ENCODE peak calls at places on chromosome 1, in five cellular contexts. Z, P, H, W and Y are unnamed samples.

GRCh38 chr1:236907205-236907604 is 97.0 kb downstream of the MT1HL1 start:
- DNase-seq in H (no peak), P (no peak), W (no peak), Z (no peak), Y (no peak)

GRCh38 chr1:10675813-10676212 is 120.6 kb downstream of the CASZ1 start:
- DNase-seq in W (no peak), H (no peak), P (no peak), Z (no peak), Y (no peak)

GRCh38 chr1:226002667-226003501 is 3.7 kb upstream of the SDE2 start:
- DNase-seq in W (no peak), Z (peak; percentile 31), H (peak; percentile 82), P (peak; percentile 75), Y (peak; percentile 23)

GRCh38 chr1:167922023-167922422 is 8.1 kb upstream of the ADCY10 start:
- DNase-seq in H (peak; percentile 49), Z (no peak), P (no peak), W (no peak), Y (peak; percentile 30)

GRCh38 chr1:232381676-232382075 is 248.3 kb downstream of the SIPA1L2 start:
- DNase-seq in H (no peak), P (no peak), Z (no peak), W (no peak), Y (no peak)

GRCh38 chr1:176559474-176560390 is 96.8 kb downstream of the PAPPA2 start:
- DNase-seq in P (no peak), W (no peak), Z (no peak), H (peak; percentile 69), Y (peak; percentile 59)

GRCh38 chr1:195851016-195851591 is 757.1 kb downstream of the KCNT2 start:
- DNase-seq in W (no peak), H (no peak), Z (no peak), P (no peak), Y (no peak)

GRCh38 chr1:11501491-11501897 is 22.5 kb downstream of the DISP3 start:
- DNase-seq in W (no peak), P (peak; percentile 56), Z (no peak), H (no peak), Y (no peak)

GRCh38 chr1:86776108-86776507 is 71.7 kb downstream of the SH3GLB1 start:
- DNase-seq in H (no peak), Z (no peak), P (no peak), W (no peak), Y (no peak)

GRCh38 chr1:53295746-53296722 is 31.8 kb downstream of the LRP8 start:
- DNase-seq in H (no peak), P (no peak), Z (no peak), W (no peak), Y (no peak)

GRCh38 chr1:84272401-84272800 is 29.1 kb upstream of the SAMD13 start:
- DNase-seq in Z (no peak), P (no peak), H (no peak), W (no peak), Y (no peak)

GRCh38 chr1:7454052-7454815 is 316.9 kb upstream of the VAMP3 start:
- DNase-seq in Z (no peak), H (peak; percentile 16), W (no peak), P (no peak), Y (no peak)

GRCh38 chr1:115233598-115233997 is 104.5 kb downstream of the NGF start:
- DNase-seq in H (no peak), P (no peak), Z (no peak), W (no peak), Y (no peak)

GRCh38 chr1:24415910-24416665 is 486 bp downstream of the NIPAL3 start:
- DNase-seq in Z (no peak), W (no peak), P (no peak), H (no peak), Y (peak; percentile 26)

GRCh38 chr1:226786550-226786949 is 47.5 kb upstream of the ITPKB start:
- DNase-seq in H (no peak), W (no peak), Z (peak; percentile 70), P (no peak), Y (no peak)

GRCh38 chr1:27634982-27635362 is at the start of gene FGR:
- DNase-seq in H (no peak), W (no peak), P (no peak), Z (no peak), Y (no peak)

GRCh38 chr1:151238467-151238739 is 16.1 kb upstream of the PSMD4 start:
- DNase-seq in Z (no peak), P (no peak), W (no peak), H (peak; percentile 89), Y (peak; percentile 84)

GRCh38 chr1:109266965-109267364 is 16.0 kb downstream of the PSRC1 start:
- DNase-seq in P (peak; percentile 34), Z (no peak), W (no peak), H (peak; percentile 63), Y (peak; percentile 84)

GRCh38 chr1:169103443-169103842 is 3.0 kb upstream of the ATP1B1 start:
- DNase-seq in P (no peak), H (no peak), Z (no peak), W (no peak), Y (no peak)

GRCh38 chr1:96771847-96772246 is 50.3 kb downstream of the PTBP2 start:
- DNase-seq in H (no peak), P (no peak), Z (no peak), W (no peak), Y (no peak)

GRCh38 chr1:160204526-160205241 is 500 bp upstream of the PEA15 start:
- DNase-seq in W (no peak), Z (peak; percentile 67), H (peak; percentile 37), P (no peak), Y (no peak)

DNA sequence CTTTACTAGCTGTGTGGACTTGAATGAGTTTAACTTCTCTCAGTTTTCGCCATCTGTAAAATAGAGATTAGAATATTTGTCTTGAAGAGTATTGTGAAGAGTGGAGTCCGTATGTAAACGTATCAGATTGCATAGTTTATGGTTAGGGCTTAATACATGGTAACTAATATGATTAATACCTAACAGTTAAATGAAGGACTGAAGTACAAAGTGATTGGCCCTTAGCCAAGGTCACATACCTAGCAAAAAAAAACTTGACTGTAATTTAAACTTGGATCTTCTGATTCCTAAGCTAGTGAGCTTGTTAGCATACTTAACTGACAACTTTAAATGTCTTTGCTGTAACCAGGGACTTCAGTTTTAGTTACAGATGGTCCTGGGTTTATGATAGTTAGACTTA is 1.9 kb downstream of the GIPC2 start:
- DNase-seq in H (no peak), Z (no peak), W (no peak), P (no peak), Y (no peak)
- H3K4me3 ChIP-seq in H (no peak overlapping the region), Z (no peak overlapping the region), W (no peak overlapping the region), P (peak overlapping the region; percentile 79), Y (no peak overlapping the region)

DNA sequence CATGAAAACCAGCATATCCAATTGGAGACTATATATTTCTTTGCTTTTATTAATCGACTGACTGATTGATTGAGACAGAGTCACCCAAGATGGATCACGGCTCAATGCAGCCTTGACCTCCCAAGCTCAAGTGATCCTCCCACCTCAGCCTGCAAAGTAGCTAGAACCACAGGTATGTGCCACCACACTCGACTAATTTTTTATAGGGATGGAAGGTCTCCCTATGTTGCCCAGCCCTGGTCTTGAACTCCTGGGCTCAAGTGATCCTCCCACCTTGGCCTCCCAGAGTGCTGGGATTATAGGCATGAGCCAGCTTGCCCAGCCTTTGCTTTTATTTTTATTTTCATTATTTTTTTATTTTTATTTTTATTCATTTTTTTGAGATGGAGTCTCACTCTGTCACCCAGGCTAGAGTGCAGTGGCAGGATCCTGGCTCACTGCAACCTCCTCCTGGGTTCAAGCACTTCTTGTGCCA is 5.4 kb downstream of the SPEN start:
- DNase-seq in W (no peak), Z (no peak), H (no peak), P (no peak), Y (no peak)
- TF ChIP-seq CTCF in W (no peak), Z (no peak), H (no peak), P (no peak), Y (no peak)

DNA sequence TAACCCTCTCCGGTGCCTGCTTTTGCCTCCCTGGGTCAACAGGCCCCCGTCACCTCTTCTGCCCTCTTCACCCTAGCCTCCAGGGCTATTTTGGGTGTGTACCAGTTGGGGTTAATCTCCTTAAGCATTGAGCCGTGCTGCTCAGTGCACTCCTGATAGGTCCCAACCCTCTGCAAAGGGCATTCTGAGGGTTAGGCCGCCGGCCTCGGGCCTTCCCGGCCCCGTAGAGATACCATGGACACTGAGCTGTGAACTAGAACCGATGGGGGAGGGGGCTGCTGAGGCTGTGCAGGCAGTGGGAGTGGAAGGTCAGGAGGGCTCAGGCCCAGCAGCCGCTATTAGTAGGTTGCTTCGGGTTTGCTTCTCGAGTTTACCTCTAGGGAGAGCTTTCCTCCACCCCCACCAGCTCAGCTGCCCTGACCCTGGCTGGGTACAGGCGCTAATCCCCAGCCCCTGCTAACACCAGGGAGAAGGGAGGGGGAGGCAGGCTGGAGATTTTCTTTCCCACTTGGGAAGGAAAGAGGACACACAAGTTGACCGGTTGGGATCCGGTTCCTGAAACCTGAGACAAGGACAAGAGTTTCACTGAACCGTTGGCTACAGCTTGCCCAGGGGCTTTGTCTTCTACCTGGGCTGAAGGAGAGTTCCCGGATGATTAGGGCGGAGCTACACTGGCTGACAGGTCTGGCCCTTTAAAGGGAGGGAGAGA is 4.8 kb downstream of the LMOD1 start:
- DNase-seq in W (no peak), P (peak; percentile 68), H (no peak), Z (no peak), Y (no peak)
- H3K4me3 ChIP-seq in W (peak overlapping the region; percentile 75), P (peak overlapping the region; percentile 84), H (no peak overlapping the region), Z (no peak overlapping the region), Y (no peak overlapping the region)

DNA sequence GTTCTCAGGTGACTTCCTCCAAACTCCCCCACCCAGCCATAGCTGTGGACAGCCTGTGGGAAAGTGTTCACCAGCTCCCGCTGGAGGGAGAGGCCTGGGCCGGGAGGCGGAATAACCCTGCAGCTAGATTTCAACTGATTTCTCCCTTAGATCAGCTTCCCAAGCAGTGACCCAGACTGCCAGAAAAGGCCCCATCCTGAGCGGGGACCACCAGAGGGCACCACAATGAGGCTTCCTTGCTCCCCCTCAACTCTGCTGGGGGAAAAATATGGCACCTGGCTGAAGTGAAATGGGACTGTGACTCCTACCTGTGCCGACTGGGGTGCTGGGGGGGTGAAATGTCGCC is 50.8 kb downstream of the RHBG start:
- DNase-seq in Z (no peak), W (no peak), H (no peak), P (no peak), Y (no peak)
- TF ChIP-seq CTCF in Z (peak; percentile 69), W (no peak), H (peak; percentile 11), P (no peak), Y (no peak)

GRCh38 chr1:66330711-66331110 is 203.2 kb upstream of the SGIP1 start:
- DNase-seq in W (no peak), H (peak; percentile 76), P (no peak), Z (no peak), Y (peak; percentile 42)

GRCh38 chr1:66334311-66334710 is 199.6 kb upstream of the SGIP1 start:
- DNase-seq in H (no peak), Z (no peak), P (no peak), W (no peak), Y (no peak)

GRCh38 chr1:66331641-66332523 is 202.1 kb upstream of the SGIP1 start:
- DNase-seq in P (peak; percentile 81), Z (peak; percentile 56), H (peak; percentile 93), W (peak; percentile 25), Y (peak; percentile 88)

GRCh38 chr1:66333463-66334232 is 200.3 kb upstream of the SGIP1 start:
- DNase-seq in W (no peak), Z (no peak), P (peak; percentile 66), H (no peak), Y (no peak)

GRCh38 chr1:66332524-66332853 is 201.5 kb upstream of the SGIP1 start:
- DNase-seq in Z (no peak), H (no peak), P (no peak), W (no peak), Y (no peak)
- H3K4me3 ChIP-seq in Z (peak overlapping the region; percentile 89), H (peak overlapping the region; percentile 80), P (peak overlapping the region; percentile 89), W (peak overlapping the region; percentile 38), Y (peak overlapping the region; percentile 53)